ENCODE peak calls at places on chromosomes 6 and 20, in five cellular contexts. S is heart right ventricle, T is OCI-M1, R is DMS53, U is MM.1S. P is an unnamed sample.

GRCh38 chr20:44549123-44549522 is 27.3 kb upstream of the SERINC3 start:
- DNase-seq in S (no peak), T (peak), R (no peak), U (no peak), P (no peak)

GRCh38 chr6:89637960-89638319 is 607 bp downstream of the LYRM2 start:
- DNase-seq in S (no peak), T (no peak), R (no peak), U (no peak), P (no peak)

GRCh38 chr6:107668826-107669474 is 155.2 kb downstream of the SCML4 start:
- DNase-seq in S (no peak), T (no peak), R (no peak), U (no peak), P (peak)

GRCh38 chr20:22403860-22404608 is 180.3 kb downstream of the FOXA2 start:
- DNase-seq in S (no peak), T (peak), R (peak), U (peak), P (peak)

GRCh38 chr6:166556871-166557322 is 29.6 kb downstream of the RAMACL start:
- DNase-seq in S (peak), T (no peak), R (peak), U (no peak), P (no peak)

GRCh38 chr6:140256213-140256612 is 881.8 kb upstream of the CITED2 start:
- DNase-seq in S (no peak), T (no peak), R (peak), U (no peak), P (no peak)

GRCh38 chr6:129029778-129030177 is 146.8 kb downstream of the LAMA2 start:
- DNase-seq in S (no peak), T (no peak), R (no peak), U (no peak), P (no peak)

GRCh38 chr6:46186583-46186982 is 15.8 kb upstream of the ENPP5 start:
- DNase-seq in S (no peak), T (no peak), R (no peak), U (no peak), P (no peak)

GRCh38 chr6:134235937-134236751 is 81.8 kb downstream of the SGK1 start:
- DNase-seq in S (no peak), T (peak), R (peak), U (peak), P (peak)

P was measured in GM12865.